ENCODE peak calls at places on chromosomes 13 and 19, in four cellular contexts. E is CD8-positive, alpha-beta T cell; K is heart right ventricle; O is Panc1. C is an unnamed sample.

GRCh38 chr13:70191034-70191433 is 82.8 kb upstream of the KLHL1 start:
- DNase-seq in E (no peak), K (no peak), O (no peak), C (no peak)

GRCh38 chr19:56110515-56111448 is 10.3 kb downstream of the ZNF787 start:
- DNase-seq in E (no peak), K (peak), O (no peak), C (peak)

GRCh38 chr19:41352609-41353465 is 885 bp downstream of the TGFB1 start:
- DNase-seq in E (peak), K (peak), O (no peak), C (peak)

GRCh38 chr13:92390217-92390616 is 836.4 kb upstream of the GPC6 start:
- DNase-seq in E (no peak), K (no peak), O (no peak), C (no peak)

GRCh38 chr19:46861691-46862503 is 1.1 kb downstream of the ARHGAP35 start:
- DNase-seq in E (no peak), K (no peak), O (no peak), C (no peak)

GRCh38 chr19:44212865-44213346 is 574 bp downstream of the ZNF227 start:
- DNase-seq in E (no peak), K (peak), O (no peak), C (no peak)

GRCh38 chr13:100542546-100543156 is 45.9 kb downstream of the GGACT start:
- DNase-seq in E (no peak), K (no peak), O (no peak), C (peak)

GRCh38 chr13:109671919-109672318 is 114.5 kb downstream of the IRS2 start:
- DNase-seq in E (no peak), K (no peak), O (no peak), C (no peak)

GRCh38 chr13:95298971-95299627 is 2.2 kb downstream of the ABCC4 start:
- DNase-seq in E (no peak), K (no peak), O (no peak), C (no peak)

GRCh38 chr19:5042556-5042955 is 73.6 kb downstream of the KDM4B start:
- DNase-seq in E (no peak), K (no peak), O (no peak), C (no peak)

GRCh38 chr13:59793107-59793506 is 370.6 kb downstream of the DIAPH3 start:
- DNase-seq in E (no peak), K (no peak), O (no peak), C (no peak)

GRCh38 chr19:33316521-33317284 is 14.4 kb upstream of the CEBPA start:
- DNase-seq in E (no peak), K (no peak), O (no peak), C (no peak)

GRCh38 chr19:38649305-38650179 is 2.1 kb downstream of the ACTN4 start:
- DNase-seq in E (no peak), K (no peak), O (no peak), C (no peak)

GRCh38 chr13:62388515-62388914 is 972.9 kb upstream of the PCDH20 start:
- DNase-seq in E (no peak), K (no peak), O (no peak), C (no peak)
- TF ChIP-seq CTCF in E (no peak), K (no peak), O (no peak), C (no peak)

GRCh38 chr13:48879854-48880253 is 95.9 kb upstream of the FNDC3A start:
- DNase-seq in E (no peak), K (no peak), O (no peak), C (no peak)
- TF ChIP-seq CTCF in E (no peak), K (no peak), O (no peak), C (no peak)

GRCh38 chr13:37270206-37271001 is 164.9 kb upstream of the CSNK1A1L start:
- DNase-seq in E (no peak), K (no peak), O (no peak), C (no peak)
- TF ChIP-seq CTCF in E (no peak), K (no peak), O (no peak), C (no peak)

GRCh38 chr13:46553886-46554855 is 1.2 kb downstream of the LRCH1 start:
- DNase-seq in E (peak), K (peak), O (no peak), C (peak)

GRCh38 chr13:46552302-46552680 is 679 bp upstream of the LRCH1 start:
- DNase-seq in E (no peak), K (no peak), O (no peak), C (no peak)

GRCh38 chr13:46552888-46553520 is at the start of gene LRCH1:
- DNase-seq in E (peak), K (peak), O (no peak), C (peak)

GRCh38 chr13:46554971-46555370 is 2.0 kb downstream of the LRCH1 start:
- DNase-seq in E (no peak), K (no peak), O (no peak), C (no peak)

GRCh38 chr13:46553521-46553885 is 533 bp downstream of the LRCH1 start:
- DNase-seq in E (no peak), K (no peak), O (no peak), C (no peak)
- TF ChIP-seq CTCF in E (no peak), K (no peak), O (no peak), C (no peak)

C was measured in GM20000.